ENCODE peak calls at places on chromosomes 5 and 9, in nine cellular contexts. K is stimulated activated CD4-positive, alpha-beta T cell treated with anti-CD3 and anti-CD28 coated beads, Interleukin-4, amount 100 ng/mL, for 4 hours; A is GM12891; O is heart right ventricle; I is LoVo; E is retina; P is keratinocyte; H is retinal pigment epithelial cell; G is iris pigment epithelial cell. Q is an unnamed sample.

GRCh38 chr5:52864376-52864775 is 76.7 kb downstream of the ITGA1 start:
- DNase-seq in I (no peak), O (peak; percentile 18), P (no peak), E (no peak), K (no peak), H (peak; percentile 99), A (no peak), G (peak; percentile 85), Q (no peak)

GRCh38 chr5:82351754-82352145 is 73.6 kb upstream of the RPS23 start:
- DNase-seq in H (no peak), G (peak; percentile 86), O (peak; percentile 35), I (peak; percentile 69), P (peak; percentile 42), A (peak; percentile 30), E (peak; percentile 62), K (no peak), Q (peak; percentile 18)

GRCh38 chr5:78467744-78468357 is 107.4 kb downstream of the SCAMP1 start:
- DNase-seq in P (no peak), E (peak; percentile 12), K (no peak), G (peak; percentile 65), A (no peak), I (peak; percentile 37), H (peak; percentile 17), O (no peak), Q (no peak)

GRCh38 chr5:42242829-42243485 is 180.3 kb upstream of the GHR start:
- DNase-seq in P (no peak), A (no peak), K (no peak), H (no peak), G (no peak), O (no peak), I (no peak), E (no peak), Q (no peak)

GRCh38 chr5:168244838-168245555 is 46.4 kb upstream of the WWC1 start:
- DNase-seq in K (no peak), P (no peak), E (no peak), H (no peak), G (no peak), I (no peak), A (no peak), O (no peak), Q (no peak)

GRCh38 chr9:3088166-3088702 is 244.3 kb upstream of the PUM3 start:
- DNase-seq in A (no peak), K (no peak), H (no peak), O (no peak), P (no peak), I (no peak), E (no peak), G (no peak), Q (no peak)

GRCh38 chr9:115393976-115394775 is 276.2 kb upstream of the TNC start:
- DNase-seq in O (no peak), A (no peak), G (no peak), K (no peak), I (no peak), E (no peak), P (no peak), H (no peak), Q (no peak)

GRCh38 chr5:132427285-132428146 is 58.0 kb downstream of the SLC22A5 start:
- DNase-seq in G (no peak), O (no peak), E (no peak), P (no peak), H (no peak), I (peak; percentile 70), K (peak; percentile 75), A (no peak), Q (no peak)

GRCh38 chr9:133459476-133460404 is at the start of gene CACFD1:
- DNase-seq in G (peak; percentile 92), I (peak; percentile 96), H (peak; percentile 76), E (peak; percentile 99), A (peak; percentile 98), P (peak; percentile 76), K (peak; percentile 89), O (peak; percentile 96), Q (peak; percentile 72)

GRCh38 chr5:102701748-102702147 is 53.4 kb upstream of the PAM start:
- DNase-seq in E (no peak), I (no peak), K (no peak), A (no peak), O (no peak), H (no peak), P (no peak), G (no peak), Q (no peak)

GRCh38 chr5:98905857-98906688 is 22.7 kb downstream of the CHD1 start:
- DNase-seq in E (no peak), G (peak; percentile 33), I (peak; percentile 53), P (no peak), A (no peak), K (no peak), O (no peak), H (no peak), Q (no peak)

GRCh38 chr5:172881691-172882370 is 47.8 kb downstream of the ERGIC1 start:
- DNase-seq in E (no peak), H (peak; percentile 75), P (no peak), K (no peak), A (no peak), I (no peak), O (no peak), G (peak; percentile 83), Q (no peak)

GRCh38 chr5:135608761-135609443 is 30.1 kb upstream of the CXCL14 start:
- DNase-seq in A (no peak), O (no peak), I (no peak), K (no peak), P (no peak), H (no peak), E (no peak), G (no peak), Q (peak; percentile 22)

GRCh38 chr5:113166285-113166684 is 189.7 kb downstream of the DCP2 start:
- DNase-seq in E (no peak), P (no peak), I (no peak), A (no peak), H (no peak), O (no peak), G (peak; percentile 59), K (no peak), Q (no peak)

GRCh38 chr5:73119492-73120157 is 750 bp upstream of the TMEM171 start:
- DNase-seq in H (no peak), I (no peak), P (no peak), O (no peak), G (no peak), A (no peak), E (peak; percentile 41), K (no peak), Q (no peak)

GRCh38 chr9:71820516-71820915 is 52.2 kb upstream of the CEMIP2 start:
- DNase-seq in A (no peak), O (no peak), I (no peak), P (no peak), K (no peak), E (no peak), H (no peak), G (no peak), Q (no peak)

Q was measured in epithelial cell of prostate.